ENCODE peak calls at places on chromosomes 13 and 19, in four cellular contexts. A, M, D and V are unnamed samples.

GRCh38 chr13:51323824-51324511 is 15.5 kb upstream of the SERPINE3 start:
- DNase-seq in A (no peak), M (no peak), D (no peak), V (no peak)

GRCh38 chr19:47406711-47407416 is 12.5 kb downstream of the MEIS3 start:
- DNase-seq in A (no peak), M (peak), D (no peak), V (peak)

GRCh38 chr19:18419195-18419698 is at the start of gene SSBP4:
- DNase-seq in A (peak), M (no peak), D (no peak), V (peak)

GRCh38 chr19:5828661-5829566 is 10.6 kb downstream of the FUT6 start:
- DNase-seq in A (no peak), M (peak), D (no peak), V (peak)

GRCh38 chr13:76696370-76696769 is 189.8 kb downstream of the KCTD12 start:
- DNase-seq in A (peak), M (no peak), D (no peak), V (peak)

GRCh38 chr19:38666662-38667448 is 19.4 kb downstream of the ACTN4 start:
- DNase-seq in A (peak), M (no peak), D (no peak), V (peak)

GRCh38 chr19:48608798-48609263 is 2.3 kb downstream of the SPACA4 start:
- DNase-seq in A (no peak), M (peak), D (no peak), V (peak)

GRCh38 chr13:36766295-36766694 is 52.7 kb upstream of the RFXAP start:
- DNase-seq in A (peak), M (no peak), D (no peak), V (peak)

GRCh38 chr13:23610187-23610576 is 40.0 kb downstream of the TNFRSF19 start:
- DNase-seq in A (peak), M (no peak), D (no peak), V (no peak)

GRCh38 chr13:50227356-50227755 is 212.1 kb downstream of the KCNRG start:
- DNase-seq in A (no peak), M (no peak), D (no peak), V (no peak)

GRCh38 chr19:54473071-54473941 is at the start of gene CDC42EP5:
- DNase-seq in A (peak), M (peak), D (no peak), V (no peak)

GRCh38 chr13:59356607-59357006 is 807.1 kb downstream of the DIAPH3 start:
- DNase-seq in A (peak), M (no peak), D (no peak), V (no peak)

GRCh38 chr13:95020298-95020987 is 280.8 kb downstream of the ABCC4 start:
- DNase-seq in A (no peak), M (no peak), D (no peak), V (no peak)

GRCh38 chr13:70541451-70541850 is 433.2 kb upstream of the KLHL1 start:
- DNase-seq in A (no peak), M (no peak), D (no peak), V (no peak)

GRCh38 chr13:32409561-32410440 is 18.1 kb downstream of the N4BP2L1 start:
- DNase-seq in A (peak), M (peak), D (no peak), V (peak)

GRCh38 chr13:97235549-97236206 is 13.5 kb downstream of the MBNL2 start:
- DNase-seq in A (no peak), M (no peak), D (no peak), V (no peak)

GRCh38 chr13:61417171-61417570 is 1.5 kb upstream of the PCDH20 start:
- DNase-seq in A (no peak), M (no peak), D (no peak), V (no peak)

GRCh38 chr19:18593367-18594095 is 4.9 kb downstream of the REX1BD start:
- DNase-seq in A (no peak), M (peak), D (no peak), V (peak)

GRCh38 chr19:52691215-52691610 is 43.6 kb downstream of the ZNF611 start:
- DNase-seq in A (no peak), M (peak), D (no peak), V (peak)

GRCh38 chr13:23701646-23702045 is 131.4 kb downstream of the TNFRSF19 start:
- DNase-seq in A (peak), M (no peak), D (no peak), V (no peak)

GRCh38 chr19:9883231-9883758 is 48.2 kb downstream of the PIN1 start:
- DNase-seq in A (no peak), M (peak), D (no peak), V (no peak)

GRCh38 chr19:6324757-6325156 is 8.7 kb downstream of the ACER1 start:
- DNase-seq in A (no peak), M (no peak), D (no peak), V (no peak)

GRCh38 chr19:18401580-18402112 is 4.2 kb upstream of the LRRC25 start:
- DNase-seq in A (peak), M (no peak), D (no peak), V (peak)

GRCh38 chr13:51542358-51542972 is 41.8 kb upstream of the WDFY2 start:
- DNase-seq in A (peak), M (no peak), D (no peak), V (peak)

GRCh38 chr19:12090807-12091206 is 26.3 kb downstream of the ZNF844 start:
- DNase-seq in A (peak), M (peak), D (no peak), V (peak)

GRCh38 chr13:22874839-22875238 is 305.9 kb upstream of the SGCG start:
- DNase-seq in A (no peak), M (no peak), D (no peak), V (no peak)

GRCh38 chr13:27211771-27212364 is 39.5 kb upstream of the RPL21 start:
- DNase-seq in A (peak), M (no peak), D (no peak), V (no peak)

GRCh38 chr13:106152047-106152446 is 383.4 kb downstream of the EFNB2 start:
- DNase-seq in A (no peak), M (no peak), D (no peak), V (no peak)

GRCh38 chr19:42028304-42029216 is 34.5 kb upstream of the ATP1A3 start:
- DNase-seq in A (no peak), M (peak), D (peak), V (peak)

GRCh38 chr19:19820774-19821315 is 705 bp downstream of the ZNF506 start:
- DNase-seq in A (no peak), M (no peak), D (no peak), V (peak)

GRCh38 chr13:70189981-70190380 is 81.7 kb upstream of the KLHL1 start:
- DNase-seq in A (no peak), M (no peak), D (no peak), V (no peak)

GRCh38 chr19:15449620-15450527 is at the start of gene WIZ:
- DNase-seq in A (peak), M (peak), D (no peak), V (peak)

GRCh38 chr13:98997738-98998641 is 20.1 kb upstream of the DOCK9 start:
- DNase-seq in A (no peak), M (no peak), D (no peak), V (no peak)
- H3K4me2 ChIP-seq in A (no peak), M (no peak), D (no peak), V (no peak)

DNA sequence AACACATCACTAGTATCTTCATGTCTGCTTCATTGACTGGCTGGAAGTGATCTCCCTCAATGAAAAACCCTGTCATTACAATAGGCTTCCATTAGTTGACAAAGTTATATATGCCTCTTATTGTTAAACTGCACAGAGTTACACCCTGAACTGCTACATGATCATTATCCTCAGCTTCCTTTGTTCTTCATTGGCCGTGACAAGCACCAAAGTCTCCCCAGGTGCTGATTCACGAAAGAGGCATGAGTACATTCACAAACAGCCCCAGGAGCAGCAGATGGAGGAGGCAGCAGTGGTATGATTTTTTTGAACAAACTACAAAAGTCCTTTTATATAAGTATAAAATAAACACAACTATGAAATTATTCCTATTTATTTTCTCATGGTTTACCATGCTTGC is 51.4 kb downstream of the VWA8 start:
- DNase-seq in A (no peak), M (no peak), D (no peak), V (no peak)
- H4K5ac ChIP-seq in A (no peak), M (no peak), D (no peak), V (no peak)

GRCh38 chr19:3656073-3656746 is 29.6 kb upstream of the CACTIN start:
- DNase-seq in A (peak), M (no peak), D (no peak), V (no peak)
- H2BK5ac ChIP-seq in A (peak), M (no peak), D (no peak), V (no peak)

GRCh38 chr19:2129022-2129421 is 22.3 kb downstream of the AP3D1 start:
- DNase-seq in A (no peak), M (no peak), D (no peak), V (no peak)

GRCh38 chr19:2129486-2129885 is 21.9 kb downstream of the AP3D1 start:
- DNase-seq in A (no peak), M (no peak), D (no peak), V (no peak)

GRCh38 chr19:2129892-2130770 is 21.2 kb downstream of the AP3D1 start:
- DNase-seq in A (no peak), M (no peak), D (no peak), V (no peak)

GRCh38 chr19:2126879-2127518 is 24.4 kb downstream of the AP3D1 start:
- DNase-seq in A (no peak), M (no peak), D (no peak), V (no peak)

GRCh38 chr19:2127758-2128157 is 23.6 kb downstream of the AP3D1 start:
- DNase-seq in A (no peak), M (no peak), D (no peak), V (peak)
- H3K4me2 ChIP-seq in A (no peak), M (no peak), D (no peak), V (no peak)

DNA sequence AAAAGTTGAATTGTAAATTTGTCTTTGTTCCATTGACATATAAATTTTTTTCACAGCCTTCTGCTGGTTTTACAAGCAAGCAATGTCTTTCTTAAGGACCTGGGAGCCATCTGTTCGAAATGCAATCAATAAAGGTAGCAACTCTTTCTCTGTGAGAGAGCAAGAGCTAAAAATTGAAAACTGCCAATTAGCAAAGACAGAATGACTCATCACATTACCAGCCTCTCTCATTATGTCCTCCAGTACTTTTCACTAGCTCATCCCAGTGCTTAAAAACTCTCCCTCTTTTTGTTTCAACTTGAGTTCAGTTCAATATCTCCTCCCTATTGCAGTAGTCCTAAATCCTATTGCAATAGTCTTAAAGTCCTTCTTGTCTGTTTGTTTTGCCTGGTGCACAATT is 760.7 kb upstream of the SLITRK6 start:
- DNase-seq in A (no peak), M (no peak), D (no peak), V (peak)
- H4K5ac ChIP-seq in A (no peak), M (no peak), D (no peak), V (no peak)

GRCh38 chr19:17263712-17264640 is 569 bp downstream of the USHBP1 start:
- DNase-seq in A (no peak), M (no peak), D (no peak), V (no peak)

GRCh38 chr19:17266589-17266974 is 661 bp upstream of the BABAM1 start:
- DNase-seq in A (no peak), M (no peak), D (no peak), V (no peak)

GRCh38 chr19:17266026-17266425 is 1.2 kb upstream of the BABAM1 start:
- DNase-seq in A (no peak), M (no peak), D (no peak), V (no peak)

GRCh38 chr19:17262557-17262956 is 2.0 kb downstream of the USHBP1 start:
- DNase-seq in A (no peak), M (no peak), D (no peak), V (no peak)

DNA sequence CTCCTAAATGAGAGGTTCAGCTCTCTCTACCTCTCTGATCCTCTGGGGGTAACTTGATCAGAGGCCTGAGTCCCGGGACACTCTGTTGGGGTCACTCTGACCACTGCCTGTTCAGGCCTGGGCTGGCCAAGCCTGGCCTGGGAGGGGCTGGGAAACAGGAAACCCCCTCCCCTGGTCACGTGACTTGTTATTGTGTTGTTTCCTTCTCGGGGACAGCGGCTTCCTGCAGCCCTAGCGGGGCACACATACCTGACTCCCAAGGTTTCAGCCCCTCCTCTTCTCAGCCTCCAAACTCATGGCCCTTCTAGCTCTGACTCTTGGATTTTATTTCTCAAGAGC is at the start of gene USHBP1:
- DNase-seq in A (no peak), M (peak), D (no peak), V (peak)
- H2BK5ac ChIP-seq in A (no peak), M (no peak), D (peak), V (no peak)

GRCh38 chr19:50268501-50268900 is 60.7 kb downstream of the KCNC3 start:
- DNase-seq in A (no peak), M (no peak), D (no peak), V (no peak)

GRCh38 chr19:50268046-50268445 is 61.1 kb downstream of the KCNC3 start:
- DNase-seq in A (no peak), M (no peak), D (no peak), V (no peak)

GRCh38 chr19:50264483-50265186 is 61.2 kb downstream of the MYH14 start:
- DNase-seq in A (no peak), M (peak), D (no peak), V (peak)

GRCh38 chr19:50266896-50267295 is 62.3 kb downstream of the KCNC3 start:
- DNase-seq in A (no peak), M (peak), D (peak), V (peak)

GRCh38 chr19:50266041-50266440 is 62.6 kb downstream of the MYH14 start:
- DNase-seq in A (no peak), M (no peak), D (no peak), V (no peak)
- H3K4me2 ChIP-seq in A (no peak), M (no peak), D (no peak), V (no peak)